ENCODE peak calls at places on chromosomes 7 and 10, in seven cellular contexts. G is kidney epithelial cell, Y is IMR-90, X is stomach, F is bronchial epithelial cell, K is fibroblast of the aortic adventitia, S is spleen. N is an unnamed sample.

GRCh38 chr7:80312139-80312661 is 177.6 kb downstream of the GNAI1 start:
- DNase-seq in G (peak; percentile 31), Y (peak; percentile 94), X (no peak), F (peak; percentile 94), K (peak; percentile 63), S (no peak), N (peak; percentile 94)

GRCh38 chr7:155536451-155536850 is 9.9 kb downstream of the CNPY1 start:
- DNase-seq in G (no peak), Y (no peak), X (no peak), F (no peak), K (no peak), S (peak; percentile 53), N (no peak)

GRCh38 chr7:20331231-20331880 is 656 bp downstream of the ITGB8 start:
- DNase-seq in G (no peak), Y (peak; percentile 18), X (peak; percentile 53), F (no peak), K (no peak), S (peak; percentile 87), N (peak; percentile 46)

GRCh38 chr10:20005638-20006037 is 189.4 kb downstream of the PLXDC2 start:
- DNase-seq in G (no peak), Y (no peak), X (no peak), F (no peak), K (no peak), S (no peak), N (no peak)

GRCh38 chr7:10429031-10429430 is 544.6 kb upstream of the PHF14 start:
- DNase-seq in G (no peak), Y (no peak), X (no peak), F (no peak), K (no peak), S (no peak), N (no peak)

GRCh38 chr7:95396136-95397032 is at the start of gene PON3:
- DNase-seq in G (no peak), Y (no peak), X (peak; percentile 27), F (peak; percentile 32), K (no peak), S (peak; percentile 72), N (peak; percentile 11)

GRCh38 chr7:157528785-157529341 is 192.1 kb downstream of the DNAJB6 start:
- DNase-seq in G (no peak), Y (no peak), X (peak; percentile 15), F (no peak), K (no peak), S (peak; percentile 63), N (no peak)

GRCh38 chr10:110568055-110568735 is 700 bp downstream of the SMC3 start:
- DNase-seq in G (no peak), Y (no peak), X (peak; percentile 46), F (peak; percentile 4), K (no peak), S (peak; percentile 94), N (peak; percentile 29)

GRCh38 chr7:41889472-41889871 is 186.6 kb upstream of the INHBA start:
- DNase-seq in G (no peak), Y (no peak), X (no peak), F (no peak), K (no peak), S (no peak), N (peak; percentile 48)

GRCh38 chr10:72303424-72304128 is 29.9 kb downstream of the DDIT4 start:
- DNase-seq in G (no peak), Y (no peak), X (no peak), F (no peak), K (no peak), S (no peak), N (no peak)

GRCh38 chr10:50527438-50528043 is 96.2 kb downstream of the SGMS1 start:
- DNase-seq in G (no peak), Y (no peak), X (no peak), F (no peak), K (no peak), S (no peak), N (peak; percentile 36)

GRCh38 chr10:86958109-86958830 is at the start of gene SNCG:
- DNase-seq in G (no peak), Y (no peak), X (peak; percentile 51), F (no peak), K (no peak), S (peak; percentile 76), N (peak; percentile 55)

GRCh38 chr7:134366481-134366880 is 49.8 kb upstream of the SLC35B4 start:
- DNase-seq in G (no peak), Y (no peak), X (no peak), F (peak; percentile 30), K (peak; percentile 43), S (no peak), N (peak; percentile 35)

GRCh38 chr7:107725138-107725740 is 18.7 kb upstream of the CBLL1 start:
- DNase-seq in G (peak; percentile 5), Y (peak; percentile 68), X (peak; percentile 53), F (peak; percentile 82), K (peak; percentile 83), S (no peak), N (peak; percentile 77)

GRCh38 chr10:115774721-115775120 is 498.3 kb downstream of the GFRA1 start:
- DNase-seq in G (no peak), Y (no peak), X (no peak), F (no peak), K (no peak), S (no peak), N (no peak)

GRCh38 chr7:43296306-43296705 is 183.9 kb downstream of the HECW1 start:
- DNase-seq in G (no peak), Y (peak; percentile 53), X (no peak), F (no peak), K (no peak), S (no peak), N (no peak)

GRCh38 chr10:132722980-132723970 is 62.7 kb downstream of the NKX6-2 start:
- DNase-seq in G (no peak), Y (no peak), X (no peak), F (no peak), K (no peak), S (no peak), N (no peak)

GRCh38 chr10:132703305-132704007 is 82.5 kb downstream of the NKX6-2 start:
- DNase-seq in G (no peak), Y (no peak), X (no peak), F (no peak), K (no peak), S (peak; percentile 24), N (no peak)

GRCh38 chr10:87608756-87609155 is 50.9 kb upstream of the PAPSS2 start:
- DNase-seq in G (no peak), Y (no peak), X (no peak), F (peak; percentile 61), K (no peak), S (no peak), N (peak; percentile 40)

GRCh38 chr7:42677751-42678231 is 234.1 kb downstream of the C7orf25 start:
- DNase-seq in G (peak; percentile 28), Y (peak; percentile 43), X (no peak), F (peak; percentile 88), K (peak; percentile 92), S (no peak), N (peak; percentile 90)

GRCh38 chr10:48976208-48976607 is 36.6 kb upstream of the LRRC18 start:
- DNase-seq in G (no peak), Y (peak; percentile 4), X (no peak), F (peak; percentile 18), K (peak; percentile 16), S (no peak), N (peak; percentile 17)
- TF ChIP-seq CTCF in G (peak; percentile 8), Y (peak; percentile 17), X (no peak), F (peak; percentile 28), K (peak; percentile 13), S (no peak), N (no peak)

DNA sequence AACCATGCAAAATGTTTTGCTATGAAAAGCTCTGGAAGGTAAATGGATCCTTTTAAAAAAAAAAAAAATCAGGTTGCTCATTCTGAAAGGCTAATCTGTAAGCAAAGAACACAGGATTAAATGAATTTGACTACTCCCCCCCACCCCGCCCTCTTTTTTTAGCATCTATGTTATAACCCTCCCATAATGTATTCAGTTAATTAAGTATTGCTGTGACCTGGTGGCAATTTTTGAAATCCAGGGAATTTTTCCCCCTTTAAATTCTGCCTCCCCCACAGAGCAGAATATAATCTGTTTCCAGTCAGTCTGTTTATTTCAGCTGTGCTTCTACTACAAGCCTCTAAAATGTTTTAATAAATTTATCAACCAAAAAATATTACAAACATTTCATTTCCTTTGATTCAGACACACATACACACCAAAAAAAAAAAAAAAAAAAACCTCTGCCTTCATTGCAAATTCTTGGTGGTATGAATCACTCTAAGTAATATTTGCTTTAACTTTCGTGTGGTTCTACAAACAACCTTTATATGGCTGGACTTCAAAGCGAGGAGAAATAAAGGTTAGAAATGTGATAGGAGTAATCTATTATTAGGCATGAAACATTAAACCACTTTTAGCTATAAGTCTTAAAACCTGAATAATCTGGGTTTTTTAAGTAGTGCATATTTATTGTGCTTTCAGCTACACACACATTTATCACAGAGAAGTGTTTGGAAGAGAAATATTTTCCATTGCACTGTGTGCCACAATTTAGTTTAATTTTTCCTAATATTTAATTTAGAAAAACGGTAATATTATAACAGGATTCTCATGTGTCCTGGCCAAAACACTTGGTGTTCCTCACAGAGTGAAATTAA is 64.4 kb upstream of the ARID5B start:
- DNase-seq in G (peak; percentile 73), Y (peak; percentile 84), X (no peak), F (peak; percentile 89), K (peak; percentile 79), S (no peak), N (peak; percentile 62)
- H3K4me3 ChIP-seq in G (no peak overlapping the region), Y (no peak overlapping the region), X (no peak overlapping the region), F (no peak overlapping the region), K (no peak overlapping the region), S (no peak overlapping the region), N (no peak overlapping the region)

GRCh38 chr7:908159-908918 is 32.0 kb downstream of the GET4 start:
- DNase-seq in G (no peak), Y (no peak), X (no peak), F (no peak), K (no peak), S (no peak), N (no peak)

GRCh38 chr7:906776-907157 is 30.4 kb downstream of the GET4 start:
- DNase-seq in G (no peak), Y (no peak), X (no peak), F (no peak), K (no peak), S (no peak), N (no peak)

GRCh38 chr7:909358-910329 is 33.3 kb downstream of the GET4 start:
- DNase-seq in G (no peak), Y (peak; percentile 15), X (peak; percentile 52), F (no peak), K (peak; percentile 70), S (peak; percentile 92), N (peak; percentile 54)

GRCh38 chr7:904847-905246 is 28.5 kb downstream of the GET4 start:
- DNase-seq in G (no peak), Y (peak; percentile 40), X (no peak), F (no peak), K (peak; percentile 64), S (no peak), N (peak; percentile 60)

GRCh38 chr7:907158-907980 is 31.0 kb downstream of the GET4 start:
- DNase-seq in G (no peak), Y (no peak), X (no peak), F (no peak), K (peak; percentile 22), S (no peak), N (no peak)
- TF ChIP-seq CTCF in G (no peak), Y (no peak), X (no peak), F (no peak), K (no peak), S (no peak), N (no peak)

DNA sequence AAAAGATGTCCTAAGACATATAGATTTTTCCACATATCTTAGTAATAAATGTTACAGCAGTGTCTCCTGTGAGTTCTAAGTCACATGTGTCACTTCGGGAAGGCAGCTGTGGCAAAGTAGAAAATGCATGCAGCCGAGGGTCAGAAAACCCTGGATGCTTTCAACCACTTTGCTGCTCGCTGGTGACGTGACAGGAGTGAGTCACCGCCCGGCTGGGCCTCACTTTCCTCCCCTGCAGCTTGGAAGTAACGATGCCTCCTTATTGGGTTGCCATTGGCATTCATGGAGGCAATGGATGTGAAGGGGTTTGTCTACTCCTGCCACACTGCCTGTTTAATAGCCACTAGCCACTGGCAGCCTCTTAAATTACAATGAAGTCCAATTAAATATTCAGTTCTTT is 95.3 kb downstream of the TRIL start:
- DNase-seq in G (no peak), Y (peak; percentile 43), X (no peak), F (no peak), K (no peak), S (no peak), N (no peak)
- H3K4me3 ChIP-seq in G (no peak overlapping the region), Y (no peak overlapping the region), X (no peak overlapping the region), F (no peak overlapping the region), K (no peak overlapping the region), S (no peak overlapping the region), N (no peak overlapping the region)